ENCODE peak calls at places on chromosomes 6 and 20, in four cellular contexts. I is GM12878, F is HepG2, S is K562. J is an unnamed sample.

GRCh38 chr6:157323924-157324276 is 581 bp upstream of the TMEM242 start:
- DNase-seq in F (peak), I (no peak), S (peak), J (peak)

GRCh38 chr6:29589423-29590048 is 4.6 kb downstream of the OR2H2 start:
- DNase-seq in F (peak), S (peak), I (peak), J (peak)

GRCh38 chr6:72032056-72032455 is 145.7 kb downstream of the RIMS1 start:
- DNase-seq in F (no peak), I (no peak), S (no peak), J (no peak)

GRCh38 chr6:149484733-149485700 is at the start of gene ZC3H12D:
- DNase-seq in I (no peak), F (peak), S (peak), J (no peak)

GRCh38 chr6:14804001-14804401 is 441.9 kb upstream of the JARID2 start:
- DNase-seq in S (no peak), F (no peak), I (no peak), J (peak)

GRCh38 chr20:51184289-51184688 is 161.4 kb upstream of the KCNG1 start:
- DNase-seq in F (no peak), S (no peak), I (no peak), J (no peak)

GRCh38 chr6:101607286-101607685 is 213.8 kb downstream of the GRIK2 start:
- DNase-seq in S (no peak), I (no peak), F (no peak), J (no peak)

GRCh38 chr20:14341782-14342181 is 4.4 kb upstream of the FLRT3 start:
- DNase-seq in I (no peak), F (no peak), S (no peak), J (no peak)

GRCh38 chr20:29873946-29874345 is 1383.5 kb upstream of the DEFB115 start:
- DNase-seq in S (peak), I (no peak), F (no peak), J (peak)

GRCh38 chr20:44133424-44133823 is 53.6 kb downstream of the JPH2 start:
- DNase-seq in S (no peak), F (no peak), I (no peak), J (peak)

GRCh38 chr6:16582437-16583150 is 178.7 kb downstream of the ATXN1 start:
- DNase-seq in F (no peak), S (no peak), I (no peak), J (no peak)

GRCh38 chr6:135073757-135074393 is 19.3 kb upstream of the HBS1L start:
- DNase-seq in I (no peak), S (peak), F (no peak), J (no peak)

GRCh38 chr20:33609504-33609903 is 52.6 kb upstream of the C20orf144 start:
- DNase-seq in I (no peak), S (no peak), F (no peak), J (no peak)

GRCh38 chr20:50130346-50130703 is 17.4 kb upstream of the UBE2V1 start:
- DNase-seq in S (no peak), I (no peak), F (no peak), J (no peak)

GRCh38 chr6:81130969-81131368 is 621.5 kb downstream of the TENT5A start:
- DNase-seq in F (no peak), S (no peak), I (no peak), J (no peak)

GRCh38 chr20:45968081-45968671 is 3.8 kb downstream of the ZNF335 start:
- DNase-seq in F (no peak), S (no peak), I (no peak), J (peak)

GRCh38 chr6:81696505-81696904 is 56.0 kb downstream of the TENT5A start:
- DNase-seq in F (peak), I (no peak), S (no peak), J (no peak)

GRCh38 chr6:30349411-30350177 is 4.6 kb downstream of the RPP21 start:
- DNase-seq in F (no peak), I (no peak), S (no peak), J (no peak)

GRCh38 chr6:155310596-155310995 is 3.7 kb downstream of the TFB1M start:
- DNase-seq in S (no peak), I (no peak), F (no peak), J (no peak)

GRCh38 chr6:107607109-107607508 is 117.2 kb downstream of the SOBP start:
- DNase-seq in F (peak), I (no peak), S (no peak), J (no peak)

GRCh38 chr20:32969356-32970114 is 34.7 kb downstream of the SUN5 start:
- DNase-seq in S (no peak), I (no peak), F (no peak), J (no peak)

GRCh38 chr6:100944644-100945043 is 63.5 kb upstream of the ASCC3 start:
- DNase-seq in F (no peak), I (no peak), S (no peak), J (no peak)

GRCh38 chr6:18492957-18493356 is 105.8 kb downstream of the RNF144B start:
- DNase-seq in S (no peak), F (no peak), I (no peak), J (no peak)

GRCh38 chr6:144834426-144835038 is 549.4 kb downstream of the UTRN start:
- DNase-seq in S (no peak), F (no peak), I (no peak), J (no peak)

DNA sequence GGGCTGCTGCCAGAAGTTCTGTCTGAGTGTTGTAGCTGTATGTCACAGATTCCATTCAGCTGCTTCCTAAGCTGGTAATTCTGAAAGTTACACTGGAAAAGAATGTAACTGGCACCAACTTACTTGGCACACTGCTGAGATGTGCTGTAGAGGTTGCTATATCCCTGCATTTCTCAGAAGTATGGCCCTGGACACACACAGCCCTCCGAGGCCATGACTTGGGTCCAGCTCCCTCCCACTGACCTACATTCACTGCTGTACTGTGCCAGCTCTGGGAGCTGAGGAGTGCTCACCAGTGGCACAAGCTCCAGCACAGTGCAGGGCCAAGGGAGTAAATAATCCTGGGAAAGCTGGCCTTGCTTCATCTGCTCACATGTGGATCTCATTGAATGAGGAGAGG is 25.8 kb upstream of the TMEM217 start:
- DNase-seq in S (no peak), F (no peak), I (no peak), J (no peak)
- TF ChIP-seq SIN3A in S (no peak), F (no peak), I (no peak), J (no peak)

DNA sequence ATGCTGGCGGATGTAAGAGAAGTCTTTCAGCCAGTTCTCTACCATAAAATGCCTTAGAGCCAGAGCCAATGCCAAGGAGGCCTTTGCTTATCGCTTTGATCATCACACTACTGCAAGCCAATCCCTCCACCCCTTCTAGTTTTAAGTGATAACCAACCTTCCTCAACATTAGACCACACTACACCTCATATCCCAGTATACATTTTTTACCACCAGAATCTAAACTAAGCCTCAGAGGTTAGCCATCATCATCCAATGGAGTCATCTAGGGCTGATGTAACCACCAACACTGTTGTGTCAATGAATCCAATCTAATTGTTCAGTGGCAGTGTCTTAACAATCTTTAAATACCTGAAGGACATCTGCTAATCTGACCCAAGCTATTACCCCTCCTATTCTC is 6.4 kb downstream of the ZUP1 start:
- DNase-seq in F (no peak), I (no peak), S (no peak), J (no peak)
- TF ChIP-seq SMC3 in F (no peak), I (no peak), S (no peak), J (no peak)

GRCh38 chr6:152950240-152950639 is 32.6 kb downstream of the FBXO5 start:
- DNase-seq in F (no peak), I (no peak), S (no peak), J (no peak)
- TF ChIP-seq YY1 in F (no peak), I (no peak), S (no peak), J (no peak)

DNA sequence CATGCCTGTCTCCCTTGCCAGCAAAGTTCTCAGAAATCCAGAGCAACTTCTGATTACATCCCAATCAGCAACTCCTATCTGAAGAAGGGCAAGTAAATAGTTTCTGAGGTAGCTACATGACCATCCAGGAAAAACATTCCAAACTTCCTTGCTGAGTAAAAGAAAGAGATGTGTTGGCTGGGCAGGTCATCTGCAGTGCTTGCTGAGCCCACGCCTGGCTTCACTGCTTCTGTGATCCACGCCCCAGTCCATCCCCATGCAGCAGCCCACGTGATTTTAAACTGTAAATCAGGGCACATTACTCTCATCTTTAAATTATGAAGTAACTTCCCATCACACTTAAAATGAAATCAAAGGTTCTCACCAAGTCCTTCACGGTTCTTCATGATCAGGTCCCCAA is 603.6 kb downstream of the QKI start:
- DNase-seq in I (no peak), F (no peak), S (no peak), J (no peak)
- TF ChIP-seq SIN3A in I (no peak), F (no peak), S (no peak), J (no peak)

DNA sequence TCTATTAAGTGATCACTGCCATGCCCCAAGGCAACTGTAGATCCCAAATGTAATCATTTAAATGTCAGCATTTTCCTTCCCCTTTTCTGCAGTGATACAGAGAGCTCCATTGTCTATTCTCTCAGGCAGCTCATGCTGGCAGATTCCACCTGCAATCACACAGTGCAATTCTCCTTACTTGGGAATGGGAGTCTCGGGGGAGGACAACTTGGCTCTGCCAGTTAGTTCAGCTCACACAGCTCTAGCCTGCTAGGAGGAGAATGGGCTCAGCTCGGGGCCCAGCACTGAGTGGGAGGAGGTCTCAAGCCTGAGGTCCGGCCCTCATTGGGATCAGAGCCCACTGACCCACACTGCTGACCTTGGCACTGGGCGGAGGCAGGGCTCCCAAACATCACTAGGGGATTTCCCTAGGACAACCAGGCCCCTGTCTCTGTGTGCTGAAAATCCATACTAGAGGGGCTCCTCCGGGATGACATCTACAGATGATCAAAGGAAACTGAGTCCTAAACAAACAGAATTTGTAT is 109.2 kb upstream of the ASF1A start:
- DNase-seq in F (peak), I (no peak), S (no peak), J (peak)
- TF ChIP-seq SMC3 in F (no peak), I (no peak), S (no peak), J (no peak)

GRCh38 chr6:41673704-41674000 is 35.4 kb downstream of the MDFI start:
- DNase-seq in I (no peak), S (no peak), F (no peak), J (no peak)

GRCh38 chr6:41672016-41672415 is 33.7 kb downstream of the MDFI start:
- DNase-seq in S (no peak), F (no peak), I (no peak), J (no peak)

GRCh38 chr6:41671376-41671775 is 33.1 kb downstream of the MDFI start:
- DNase-seq in I (no peak), S (no peak), F (no peak), J (no peak)

GRCh38 chr6:41674231-41675000 is 36.1 kb downstream of the MDFI start:
- DNase-seq in F (no peak), S (no peak), I (no peak), J (no peak)

GRCh38 chr6:41672816-41673703 is 34.8 kb downstream of the MDFI start:
- DNase-seq in I (no peak), S (no peak), F (no peak), J (no peak)
- TF ChIP-seq YY1 in I (no peak), S (no peak), F (no peak), J (no peak)

DNA sequence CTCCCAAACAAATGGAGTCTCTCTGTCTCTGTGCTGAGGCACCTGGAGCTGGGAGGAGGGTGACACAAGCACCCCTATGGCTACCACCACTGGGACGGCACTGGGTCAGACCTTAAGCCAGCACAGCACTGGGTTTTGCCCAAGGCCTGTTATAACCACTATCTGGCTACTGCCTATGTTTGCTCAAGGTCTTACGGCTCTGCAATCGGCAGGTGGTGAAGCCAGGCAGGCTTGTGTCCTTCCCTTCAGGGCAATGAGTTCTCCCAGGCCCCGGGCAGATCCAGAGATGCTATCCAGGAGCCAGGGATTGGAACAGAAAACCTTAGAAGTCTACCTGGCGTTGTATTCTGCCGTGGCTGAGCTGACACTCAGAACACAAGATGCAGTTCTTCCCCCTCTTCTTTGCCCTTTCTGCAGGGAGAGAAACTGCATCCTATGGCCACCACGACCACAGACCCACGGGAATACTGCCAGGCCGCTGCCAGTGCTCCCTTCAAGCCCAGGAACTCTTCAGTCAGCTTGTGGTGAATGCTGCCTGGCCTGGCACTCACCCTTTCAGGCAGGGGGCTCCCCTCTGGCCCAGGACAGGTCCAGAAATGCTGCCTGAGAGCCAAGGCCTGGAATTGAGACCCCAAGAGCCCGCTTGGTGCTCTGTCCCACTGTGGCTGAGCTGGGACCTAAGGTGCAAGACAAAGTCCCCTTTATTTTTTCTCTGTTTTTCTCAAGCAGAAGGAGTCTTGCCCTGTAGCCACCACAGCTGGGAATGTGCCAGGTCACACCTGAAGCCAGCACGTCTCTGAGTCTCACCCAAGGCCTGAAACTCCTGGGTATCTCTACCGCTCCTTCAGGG is 67.0 kb upstream of the FRMD1 start:
- DNase-seq in F (no peak), I (no peak), S (no peak), J (no peak)
- TF ChIP-seq SIN3A in F (no peak), I (no peak), S (no peak), J (no peak)

DNA sequence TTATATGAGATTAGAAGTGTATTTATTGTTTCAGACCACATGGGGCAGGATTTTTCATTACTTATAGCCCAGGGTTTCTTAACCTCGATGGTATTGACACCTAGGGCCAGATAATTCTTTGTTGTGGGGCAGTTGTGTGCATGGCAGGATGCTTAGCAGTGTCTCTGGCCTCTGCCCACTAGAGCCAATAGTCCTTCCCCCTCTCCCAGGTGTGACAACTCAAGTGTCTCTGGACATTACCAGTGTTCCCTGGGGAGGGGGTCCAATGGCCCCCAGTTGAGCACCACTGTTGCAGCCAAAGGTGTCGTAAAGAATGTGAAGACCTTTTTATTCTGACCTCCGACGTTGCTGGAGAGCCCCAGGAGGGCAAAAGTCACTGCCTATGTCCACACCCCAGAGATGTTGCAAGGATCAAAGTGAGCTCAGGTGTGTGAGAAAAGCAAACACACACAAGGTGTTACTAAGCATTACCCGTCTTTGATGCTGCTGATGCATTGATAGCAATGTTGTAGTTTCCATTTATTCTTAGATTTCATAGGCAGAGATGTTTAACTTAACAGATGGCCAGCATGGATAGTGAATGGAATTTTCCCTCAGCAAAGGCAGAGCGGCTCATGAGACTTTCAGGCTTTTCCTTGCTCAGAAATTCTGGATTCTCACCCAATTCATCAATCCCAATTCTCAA is 22.2 kb downstream of the BANF2 start:
- DNase-seq in I (no peak), S (no peak), F (peak), J (no peak)
- TF ChIP-seq SMC3 in I (no peak), S (no peak), F (peak), J (no peak)

DNA sequence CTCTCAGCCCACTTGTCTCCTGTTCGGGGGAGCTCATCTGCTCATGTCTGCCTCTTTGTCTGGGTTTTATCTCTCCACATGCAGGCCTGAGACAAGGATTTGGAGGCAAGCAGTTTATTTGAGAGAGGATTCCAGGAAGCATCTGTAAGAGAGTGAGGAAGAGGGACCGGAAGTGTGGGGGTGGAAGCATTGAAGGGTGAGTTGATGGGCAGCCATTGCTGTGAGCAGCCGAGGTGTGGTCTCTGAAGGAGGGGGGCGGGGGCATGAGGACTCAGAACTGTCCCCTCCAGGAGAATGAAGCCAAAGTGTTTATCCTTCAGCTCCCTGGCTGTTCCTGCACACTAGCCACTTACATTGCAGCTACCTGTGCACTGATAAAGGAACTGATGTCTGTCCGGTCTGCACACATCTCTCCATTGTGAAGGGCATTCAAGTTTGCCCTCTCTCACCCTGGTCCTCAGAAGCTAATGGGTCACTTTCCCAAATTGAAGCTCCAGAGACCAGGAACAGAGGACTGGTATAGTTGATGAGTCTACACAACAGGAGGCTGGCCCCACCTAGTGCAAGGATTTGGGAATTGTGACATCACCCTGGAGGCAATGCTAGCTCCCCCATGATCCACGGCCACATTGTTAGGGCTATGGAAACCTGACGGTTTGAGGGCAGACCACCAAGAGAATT is 100.5 kb upstream of the FOXA2 start:
- DNase-seq in I (no peak), S (peak), F (no peak), J (no peak)
- TF ChIP-seq YY1 in I (no peak), S (no peak), F (no peak), J (no peak)

GRCh38 chr6:109340811-109341210 is 41.5 kb downstream of the CD164 start:
- DNase-seq in F (no peak), I (no peak), S (no peak), J (no peak)
- TF ChIP-seq SIN3A in F (no peak), I (no peak), S (no peak), J (no peak)